ENCODE peak calls at places on chromosomes 2 and 18, in seven cellular contexts. One of them, this sample, is unnamed.

GRCh38 chr18:25289040-25289631 is 62.8 kb downstream of the ZNF521 start:
- DNase-seq in AG10803: peak
- DNase-seq in vagina: no peak
- DNase-seq in ovary: no peak
- DNase-seq in cardiac fibroblast: peak
- DNase-seq in stomach: no peak
- DNase-seq in lung: no peak
- DNase-seq in this sample: peak

GRCh38 chr2:191050640-191050987 is 36.6 kb upstream of the STAT1 start:
- DNase-seq in lung: no peak
- DNase-seq in stomach: no peak
- DNase-seq in AG10803: peak
- DNase-seq in ovary: no peak
- DNase-seq in cardiac fibroblast: peak
- DNase-seq in vagina: no peak
- DNase-seq in this sample: peak

GRCh38 chr2:222904557-222905258 is 43.9 kb downstream of the ACSL3 start:
- DNase-seq in vagina: no peak
- DNase-seq in lung: no peak
- DNase-seq in ovary: no peak
- DNase-seq in stomach: no peak
- DNase-seq in cardiac fibroblast: peak
- DNase-seq in AG10803: peak
- DNase-seq in this sample: peak

GRCh38 chr2:79447462-79447861 is 65.4 kb upstream of the CTNNA2 start:
- DNase-seq in ovary: no peak
- DNase-seq in stomach: no peak
- DNase-seq in vagina: no peak
- DNase-seq in cardiac fibroblast: no peak
- DNase-seq in AG10803: no peak
- DNase-seq in lung: no peak
- DNase-seq in this sample: no peak

GRCh38 chr2:141925511-141925910 is 205.3 kb downstream of the LRP1B start:
- DNase-seq in ovary: no peak
- DNase-seq in cardiac fibroblast: no peak
- DNase-seq in stomach: no peak
- DNase-seq in AG10803: no peak
- DNase-seq in lung: no peak
- DNase-seq in vagina: no peak
- DNase-seq in this sample: no peak

GRCh38 chr2:170943596-170943995 is 14.5 kb downstream of the GORASP2 start:
- DNase-seq in lung: no peak
- DNase-seq in cardiac fibroblast: no peak
- DNase-seq in vagina: no peak
- DNase-seq in ovary: no peak
- DNase-seq in AG10803: no peak
- DNase-seq in stomach: no peak
- DNase-seq in this sample: no peak

GRCh38 chr18:23133860-23134779 is 1.2 kb upstream of the CABLES1 start:
- DNase-seq in AG10803: no peak
- DNase-seq in ovary: no peak
- DNase-seq in lung: peak
- DNase-seq in cardiac fibroblast: no peak
- DNase-seq in vagina: no peak
- DNase-seq in stomach: peak
- DNase-seq in this sample: no peak

GRCh38 chr2:101991731-101992145 is at the start of gene IL1R2:
- DNase-seq in cardiac fibroblast: no peak
- DNase-seq in lung: peak
- DNase-seq in AG10803: no peak
- DNase-seq in stomach: peak
- DNase-seq in ovary: no peak
- DNase-seq in vagina: no peak
- DNase-seq in this sample: no peak

GRCh38 chr18:79941473-79942119 is 9.9 kb downstream of the SLC66A2 start:
- DNase-seq in cardiac fibroblast: no peak
- DNase-seq in lung: no peak
- DNase-seq in ovary: peak
- DNase-seq in stomach: peak
- DNase-seq in vagina: no peak
- DNase-seq in AG10803: no peak
- DNase-seq in this sample: no peak

GRCh38 chr2:126778561-126779285 is 120.0 kb upstream of the TEX51 start:
- DNase-seq in stomach: no peak
- DNase-seq in ovary: no peak
- DNase-seq in vagina: no peak
- DNase-seq in AG10803: no peak
- DNase-seq in lung: no peak
- DNase-seq in cardiac fibroblast: no peak
- DNase-seq in this sample: no peak

GRCh38 chr18:46554406-46554805 is 102.6 kb downstream of the LOXHD1 start:
- DNase-seq in ovary: no peak
- DNase-seq in stomach: no peak
- DNase-seq in cardiac fibroblast: no peak
- DNase-seq in vagina: no peak
- DNase-seq in AG10803: no peak
- DNase-seq in lung: no peak
- DNase-seq in this sample: no peak

GRCh38 chr2:84669122-84669521 is 152.8 kb downstream of the DNAH6 start:
- DNase-seq in AG10803: no peak
- DNase-seq in cardiac fibroblast: no peak
- DNase-seq in vagina: no peak
- DNase-seq in ovary: no peak
- DNase-seq in stomach: no peak
- DNase-seq in lung: no peak
- DNase-seq in this sample: no peak

GRCh38 chr2:191382801-191383200 is 137.6 kb downstream of the MYO1B start:
- DNase-seq in cardiac fibroblast: peak
- DNase-seq in lung: peak
- DNase-seq in vagina: no peak
- DNase-seq in stomach: peak
- DNase-seq in AG10803: peak
- DNase-seq in ovary: no peak
- DNase-seq in this sample: no peak

GRCh38 chr2:238471-239268 is 25.2 kb downstream of the SH3YL1 start:
- DNase-seq in AG10803: no peak
- DNase-seq in lung: no peak
- DNase-seq in cardiac fibroblast: no peak
- DNase-seq in ovary: no peak
- DNase-seq in vagina: no peak
- DNase-seq in stomach: no peak
- DNase-seq in this sample: no peak

GRCh38 chr2:144519597-144519933 is 354 bp downstream of the ZEB2 start:
- DNase-seq in cardiac fibroblast: no peak
- DNase-seq in stomach: no peak
- DNase-seq in vagina: no peak
- DNase-seq in lung: no peak
- DNase-seq in AG10803: no peak
- DNase-seq in ovary: no peak
- DNase-seq in this sample: no peak

GRCh38 chr2:144517825-144518699 is 1.9 kb downstream of the ZEB2 start:
- DNase-seq in ovary: peak
- DNase-seq in cardiac fibroblast: peak
- DNase-seq in vagina: no peak
- DNase-seq in AG10803: peak
- DNase-seq in stomach: no peak
- DNase-seq in lung: no peak
- DNase-seq in this sample: peak

GRCh38 chr2:144519934-144520717 is at the start of gene ZEB2:
- DNase-seq in AG10803: peak
- DNase-seq in ovary: peak
- DNase-seq in vagina: peak
- DNase-seq in cardiac fibroblast: peak
- DNase-seq in stomach: no peak
- DNase-seq in lung: no peak
- DNase-seq in this sample: peak

GRCh38 chr2:144516981-144517824 is 2.7 kb downstream of the ZEB2 start:
- DNase-seq in stomach: no peak
- DNase-seq in cardiac fibroblast: peak
- DNase-seq in vagina: no peak
- DNase-seq in lung: no peak
- DNase-seq in AG10803: peak
- DNase-seq in ovary: peak
- DNase-seq in this sample: peak

GRCh38 chr2:144518744-144519596 is 949 bp downstream of the ZEB2 start:
- DNase-seq in ovary: no peak
- DNase-seq in lung: no peak
- DNase-seq in stomach: no peak
- DNase-seq in vagina: no peak
- DNase-seq in AG10803: no peak
- DNase-seq in cardiac fibroblast: peak
- DNase-seq in this sample: peak
- H3K4me3 ChIP-seq in ovary: peak
- H3K4me3 ChIP-seq in lung: peak
- H3K4me3 ChIP-seq in stomach: peak
- H3K4me3 ChIP-seq in vagina: peak
- H3K4me3 ChIP-seq in AG10803: peak
- H3K4me3 ChIP-seq in cardiac fibroblast: peak
- H3K4me3 ChIP-seq in this sample: peak

DNA sequence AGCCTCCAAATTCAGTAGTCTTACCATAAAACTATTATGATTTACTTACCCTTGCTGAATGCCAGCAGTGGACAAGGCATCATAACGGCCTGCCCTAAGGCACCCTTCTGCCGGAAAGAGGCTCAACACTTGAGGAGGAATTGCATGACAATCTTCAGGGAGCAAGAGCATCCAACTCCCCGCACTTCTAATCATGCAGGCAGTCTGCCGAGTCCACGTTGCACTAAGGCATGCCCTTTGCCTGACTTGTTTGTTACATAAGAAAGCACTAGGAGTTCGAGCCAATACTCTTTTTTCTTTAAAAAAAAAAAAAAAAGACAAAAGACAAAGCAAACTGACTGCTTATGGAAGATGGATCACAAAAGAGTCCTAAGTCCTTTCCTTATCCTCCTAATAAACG is 17.9 kb upstream of the SPTBN1 start:
- DNase-seq in stomach: no peak
- DNase-seq in vagina: no peak
- DNase-seq in cardiac fibroblast: peak
- DNase-seq in ovary: peak
- DNase-seq in lung: no peak
- DNase-seq in AG10803: peak
- DNase-seq in this sample: peak
- TF ChIP-seq CTCF in stomach: no peak
- TF ChIP-seq CTCF in vagina: no peak
- TF ChIP-seq CTCF in cardiac fibroblast: no peak
- TF ChIP-seq CTCF in ovary: no peak
- TF ChIP-seq CTCF in lung: no peak
- TF ChIP-seq CTCF in AG10803: no peak
- TF ChIP-seq CTCF in this sample: no peak

GRCh38 chr2:199979841-199980628 is 24.7 kb downstream of the MAIP1 start:
- DNase-seq in stomach: peak
- DNase-seq in ovary: peak
- DNase-seq in lung: peak
- DNase-seq in cardiac fibroblast: peak
- DNase-seq in AG10803: peak
- DNase-seq in vagina: no peak
- DNase-seq in this sample: peak

GRCh38 chr2:199985625-199986207 is 30.3 kb downstream of the MAIP1 start:
- DNase-seq in vagina: no peak
- DNase-seq in cardiac fibroblast: peak
- DNase-seq in ovary: peak
- DNase-seq in stomach: peak
- DNase-seq in AG10803: peak
- DNase-seq in lung: peak
- DNase-seq in this sample: peak

GRCh38 chr2:199982444-199982843 is 27.1 kb downstream of the MAIP1 start:
- DNase-seq in lung: no peak
- DNase-seq in AG10803: no peak
- DNase-seq in vagina: no peak
- DNase-seq in stomach: no peak
- DNase-seq in cardiac fibroblast: no peak
- DNase-seq in ovary: no peak
- DNase-seq in this sample: no peak

GRCh38 chr2:199987586-199987985 is 32.2 kb downstream of the MAIP1 start:
- DNase-seq in ovary: no peak
- DNase-seq in cardiac fibroblast: no peak
- DNase-seq in stomach: no peak
- DNase-seq in AG10803: no peak
- DNase-seq in lung: no peak
- DNase-seq in vagina: no peak
- DNase-seq in this sample: peak

GRCh38 chr2:199983534-199983933 is 28.2 kb downstream of the MAIP1 start:
- DNase-seq in AG10803: no peak
- DNase-seq in ovary: no peak
- DNase-seq in vagina: no peak
- DNase-seq in lung: no peak
- DNase-seq in cardiac fibroblast: no peak
- DNase-seq in stomach: no peak
- DNase-seq in this sample: no peak
- H3K4me3 ChIP-seq in AG10803: no peak
- H3K4me3 ChIP-seq in ovary: no peak
- H3K4me3 ChIP-seq in vagina: no peak
- H3K4me3 ChIP-seq in lung: no peak
- H3K4me3 ChIP-seq in cardiac fibroblast: no peak
- H3K4me3 ChIP-seq in stomach: no peak
- H3K4me3 ChIP-seq in this sample: no peak

GRCh38 chr2:86675104-86675503 is 45.0 kb upstream of the RMND5A start:
- DNase-seq in ovary: no peak
- DNase-seq in lung: no peak
- DNase-seq in cardiac fibroblast: no peak
- DNase-seq in AG10803: no peak
- DNase-seq in vagina: no peak
- DNase-seq in stomach: no peak
- DNase-seq in this sample: no peak

GRCh38 chr2:86673011-86673410 is 47.1 kb upstream of the RMND5A start:
- DNase-seq in cardiac fibroblast: no peak
- DNase-seq in stomach: no peak
- DNase-seq in lung: no peak
- DNase-seq in AG10803: no peak
- DNase-seq in ovary: no peak
- DNase-seq in vagina: no peak
- DNase-seq in this sample: no peak

GRCh38 chr2:86673976-86674670 is 46.0 kb upstream of the RMND5A start:
- DNase-seq in vagina: no peak
- DNase-seq in ovary: no peak
- DNase-seq in lung: no peak
- DNase-seq in stomach: no peak
- DNase-seq in AG10803: peak
- DNase-seq in cardiac fibroblast: no peak
- DNase-seq in this sample: peak

GRCh38 chr2:86671304-86671981 is 47.8 kb upstream of the RNF103 start:
- DNase-seq in stomach: no peak
- DNase-seq in vagina: no peak
- DNase-seq in cardiac fibroblast: peak
- DNase-seq in ovary: no peak
- DNase-seq in lung: no peak
- DNase-seq in AG10803: no peak
- DNase-seq in this sample: peak

DNA sequence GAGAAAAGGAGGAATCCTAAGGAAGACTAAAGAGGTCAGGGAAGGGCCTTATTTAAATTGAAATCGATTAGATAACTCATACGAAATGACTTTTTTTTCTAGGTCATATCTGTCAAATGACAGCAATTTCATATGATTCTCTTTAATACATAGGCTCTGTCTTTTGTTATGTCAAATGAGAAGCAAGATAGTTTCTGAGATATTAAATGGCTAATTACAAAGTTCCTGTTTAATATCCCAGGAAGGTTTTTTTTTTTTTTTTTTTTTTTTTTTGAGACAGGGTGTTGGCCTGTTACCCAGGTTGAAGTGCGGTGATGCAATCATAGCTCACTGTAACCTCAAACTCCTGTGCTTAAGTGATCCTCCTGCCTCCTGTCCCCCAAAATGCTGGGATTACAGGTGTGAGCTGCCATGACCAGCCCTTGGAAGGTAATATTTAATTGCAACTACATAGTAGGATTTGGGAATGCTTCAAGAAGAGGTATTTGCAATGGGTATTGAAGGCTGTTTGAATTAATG is 48.0 kb upstream of the RMND5A start:
- DNase-seq in lung: no peak
- DNase-seq in vagina: no peak
- DNase-seq in cardiac fibroblast: no peak
- DNase-seq in stomach: no peak
- DNase-seq in ovary: no peak
- DNase-seq in AG10803: no peak
- DNase-seq in this sample: no peak
- TF ChIP-seq CTCF in lung: no peak
- TF ChIP-seq CTCF in vagina: no peak
- TF ChIP-seq CTCF in cardiac fibroblast: no peak
- TF ChIP-seq CTCF in stomach: no peak
- TF ChIP-seq CTCF in ovary: no peak
- TF ChIP-seq CTCF in AG10803: no peak
- TF ChIP-seq CTCF in this sample: no peak